ENCODE peak calls at places on chromosomes 13 and 19, in seven cellular contexts. J, E, X, U, K, Z and H are unnamed samples.
A peak's percentile ranks its signal among the peaks of the same experiment; 100 is the strongest.

GRCh38 chr19:42150940-42151339 is 18.7 kb upstream of the POU2F2 start:
- DNase-seq in J (no peak), E (no peak), X (no peak), U (no peak), K (no peak), Z (no peak), H (no peak)

GRCh38 chr19:28454083-28454482 is 758.9 kb downstream of the UQCRFS1 start:
- DNase-seq in J (no peak), E (no peak), X (no peak), U (no peak), K (no peak), Z (peak; percentile 38), H (no peak)

GRCh38 chr19:39502640-39503417 is 4.1 kb downstream of the DLL3 start:
- DNase-seq in J (peak; percentile 75), E (no peak), X (no peak), U (peak; percentile 79), K (peak; percentile 85), Z (peak; percentile 93), H (peak; percentile 33)

GRCh38 chr13:85367887-85368286 is 431.3 kb downstream of the SLITRK6 start:
- DNase-seq in J (no peak), E (no peak), X (no peak), U (peak; percentile 18), K (no peak), Z (no peak), H (no peak)

GRCh38 chr19:2015611-2015950 is at the start of gene BTBD2:
- DNase-seq in J (peak; percentile 29), E (no peak), X (no peak), U (peak; percentile 85), K (peak; percentile 82), Z (peak; percentile 72), H (peak; percentile 67)

GRCh38 chr19:49210108-49210900 is 52.7 kb downstream of the TRPM4 start:
- DNase-seq in J (peak; percentile 26), E (no peak), X (peak; percentile 97), U (peak; percentile 29), K (peak; percentile 37), Z (peak; percentile 55), H (no peak)

GRCh38 chr19:50723069-50723468 is at the start of gene CLEC11A:
- DNase-seq in J (no peak), E (no peak), X (no peak), U (peak; percentile 71), K (no peak), Z (peak; percentile 92), H (no peak)

GRCh38 chr19:50252111-50252886 is 48.9 kb downstream of the MYH14 start:
- DNase-seq in J (peak; percentile 5), E (no peak), X (no peak), U (peak; percentile 11), K (peak; percentile 43), Z (peak; percentile 30), H (no peak)

GRCh38 chr19:4970558-4971423 is 1.9 kb downstream of the KDM4B start:
- DNase-seq in J (peak; percentile 19), E (no peak), X (no peak), U (peak; percentile 50), K (peak; percentile 20), Z (peak; percentile 56), H (no peak)

GRCh38 chr19:39397360-39398296 is 6.5 kb downstream of the MED29 start:
- DNase-seq in J (peak; percentile 91), E (no peak), X (no peak), U (peak; percentile 94), K (peak; percentile 95), Z (peak; percentile 91), H (peak; percentile 90)

GRCh38 chr13:24063281-24063851 is 97.2 kb upstream of the SPATA13 start:
- DNase-seq in J (no peak), E (no peak), X (no peak), U (no peak), K (no peak), Z (no peak), H (no peak)

GRCh38 chr13:31204592-31204991 is 4.8 kb downstream of the B3GLCT start:
- DNase-seq in J (no peak), E (no peak), X (no peak), U (peak; percentile 59), K (no peak), Z (peak; percentile 83), H (no peak)

GRCh38 chr19:56748443-56748842 is 76.9 kb upstream of the ZNF835 start:
- DNase-seq in J (no peak), E (no peak), X (no peak), U (peak; percentile 36), K (no peak), Z (peak; percentile 36), H (no peak)

GRCh38 chr13:101242720-101243119 is 173.6 kb downstream of the NALCN start:
- DNase-seq in J (no peak), E (no peak), X (no peak), U (peak; percentile 12), K (no peak), Z (no peak), H (no peak)

GRCh38 chr13:26221721-26222522 is at the start of gene RNF6:
- DNase-seq in J (peak; percentile 89), E (peak; percentile 96), X (peak; percentile 87), U (peak; percentile 99), K (peak; percentile 98), Z (peak; percentile 99), H (peak; percentile 96)

GRCh38 chr19:45781282-45782161 is 768 bp downstream of the DMPK start:
- DNase-seq in J (no peak), E (no peak), X (no peak), U (peak; percentile 42), K (peak; percentile 3), Z (peak; percentile 61), H (no peak)

DNA sequence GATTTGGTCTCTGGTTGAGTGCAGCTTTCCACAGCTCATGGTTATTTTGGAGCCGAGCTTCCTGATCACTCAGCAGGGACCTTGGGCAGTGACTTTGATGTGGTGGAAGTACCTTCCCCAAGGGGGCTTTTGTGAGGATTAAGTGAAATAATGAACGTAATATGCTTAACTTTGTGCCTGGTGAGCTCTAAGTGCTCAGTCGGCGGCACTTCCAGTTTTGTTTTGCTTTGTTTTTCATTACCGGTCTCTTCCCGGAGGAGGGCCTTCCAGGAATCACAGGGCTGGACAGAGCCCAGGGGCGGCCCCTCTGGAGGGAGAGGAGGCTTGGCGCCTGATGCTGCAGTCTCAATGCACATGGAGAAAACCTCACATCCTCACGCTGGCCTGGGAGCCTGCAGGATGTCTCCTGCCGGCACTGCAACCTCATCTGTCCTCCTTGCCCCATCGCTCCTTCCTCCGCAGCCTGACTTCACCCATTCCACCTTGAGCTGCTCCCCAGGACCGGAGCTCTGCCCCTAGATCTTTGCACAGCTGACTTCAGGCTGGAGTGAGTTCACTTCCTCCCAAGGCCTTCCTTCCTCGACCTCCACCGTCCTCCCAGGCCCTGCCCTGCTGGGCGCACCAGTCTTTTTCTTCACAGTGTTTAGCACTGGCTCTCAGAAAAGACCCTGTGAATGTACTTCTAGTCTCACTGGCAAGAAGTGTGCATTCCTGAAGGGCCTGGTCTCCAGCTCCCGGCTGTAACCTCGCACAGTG is 1.6 kb downstream of the PLEKHF1 start:
- DNase-seq in J (no peak), E (no peak), X (no peak), U (peak; percentile 88), K (peak; percentile 36), Z (peak; percentile 89), H (no peak)
- H3K4me3 ChIP-seq in J (peak overlapping the region; percentile 77), E (peak overlapping the region; percentile 92), X (peak overlapping the region; percentile 97), U (peak overlapping the region; percentile 82), K (peak overlapping the region; percentile 72), Z (peak overlapping the region; percentile 81), H (peak overlapping the region; percentile 88)

DNA sequence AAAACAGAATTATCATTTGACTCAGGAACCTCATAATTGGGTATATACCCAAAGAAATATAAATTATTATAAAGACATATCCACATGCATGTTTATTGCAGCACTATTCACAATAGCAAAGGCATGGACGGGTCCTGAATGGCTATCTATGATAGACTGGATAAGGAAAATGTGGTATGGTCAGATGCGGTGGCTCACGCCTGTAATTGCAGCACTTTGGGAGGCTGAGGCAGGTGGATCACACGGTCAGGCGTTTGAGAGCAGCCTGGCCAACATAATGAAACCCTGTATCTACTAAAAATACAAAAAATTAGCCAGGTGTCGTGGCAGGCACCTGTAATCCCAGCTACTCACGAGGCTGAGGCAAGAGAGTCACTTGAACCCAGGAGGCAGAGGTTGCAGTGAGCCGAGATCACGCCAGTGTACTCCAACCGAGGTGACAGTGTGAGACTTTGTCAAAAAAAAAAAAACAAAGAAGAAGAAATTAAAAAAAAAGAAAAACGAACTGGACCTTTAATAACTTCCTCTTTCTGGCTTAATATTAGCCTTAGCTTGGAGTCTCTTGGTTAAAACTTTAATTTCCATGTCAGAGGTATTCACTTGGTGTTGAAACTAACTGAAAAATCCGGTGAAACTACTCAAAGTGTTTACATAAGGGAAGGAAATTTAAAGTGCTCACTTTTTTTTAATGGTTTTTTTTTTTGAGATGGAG is 104.4 kb downstream of the ZNF486 start:
- DNase-seq in J (no peak), E (no peak), X (no peak), U (no peak), K (no peak), Z (no peak), H (no peak)
- H3K4me3 ChIP-seq in J (no peak overlapping the region), E (no peak overlapping the region), X (no peak overlapping the region), U (no peak overlapping the region), K (no peak overlapping the region), Z (no peak overlapping the region), H (no peak overlapping the region)

GRCh38 chr19:30693179-30693578 is 321.0 kb downstream of the ZNF536 start:
- DNase-seq in J (no peak), E (no peak), X (no peak), U (no peak), K (no peak), Z (no peak), H (no peak)
- H3K4me3 ChIP-seq in J (no peak overlapping the region), E (no peak overlapping the region), X (no peak overlapping the region), U (no peak overlapping the region), K (no peak overlapping the region), Z (no peak overlapping the region), H (no peak overlapping the region)

DNA sequence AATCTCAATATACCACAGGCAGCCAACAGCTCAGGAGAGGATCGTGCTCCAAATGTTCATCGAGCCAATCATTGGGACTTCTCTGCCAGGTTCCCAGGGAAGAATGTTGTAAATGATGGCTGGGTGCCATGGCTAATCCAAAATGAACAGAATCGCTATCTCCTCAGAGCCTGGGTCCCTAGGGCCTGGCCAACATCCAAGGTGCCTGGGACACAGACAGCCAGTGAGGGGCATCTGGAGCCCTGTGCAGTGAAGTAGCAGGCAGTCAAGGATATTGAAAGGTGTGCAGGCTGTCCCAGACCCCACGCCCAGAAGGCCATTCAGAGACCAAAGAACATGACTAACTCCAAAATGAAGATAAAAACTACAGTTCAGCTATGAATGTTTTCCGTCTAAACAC is 37.7 kb downstream of the BRD4 start:
- DNase-seq in J (no peak), E (no peak), X (no peak), U (no peak), K (no peak), Z (no peak), H (no peak)
- H3K4me3 ChIP-seq in J (no peak overlapping the region), E (no peak overlapping the region), X (no peak overlapping the region), U (no peak overlapping the region), K (no peak overlapping the region), Z (no peak overlapping the region), H (no peak overlapping the region)

GRCh38 chr19:55157064-55157908 is at the start of gene TNNI3:
- DNase-seq in J (no peak), E (no peak), X (no peak), U (no peak), K (no peak), Z (no peak), H (no peak)
- H3K4me3 ChIP-seq in J (no peak within 1 kb of the TSS), E (no peak within 1 kb of the TSS), X (peak within 1 kb of the TSS; percentile 67), U (no peak within 1 kb of the TSS), K (no peak within 1 kb of the TSS), Z (no peak within 1 kb of the TSS), H (no peak within 1 kb of the TSS)